ENCODE peak calls at places on chromosomes 5 and 9, in five cellular contexts. C is brain microvascular endothelial cell, S is cardiac muscle cell, Q is RWPE1, X is neural progenitor cell. P is an unnamed sample.

GRCh38 chr9:135660407-135660806 is 2.7 kb upstream of the LCN9 start:
- DNase-seq in C (no peak), S (no peak), Q (no peak), X (no peak), P (no peak)

GRCh38 chr9:113578877-113579269 is 115.3 kb downstream of the RGS3 start:
- DNase-seq in C (peak; percentile 96), S (peak; percentile 91), Q (peak; percentile 98), X (no peak), P (peak; percentile 96)

GRCh38 chr5:68376931-68377330 is 161.4 kb downstream of the PIK3R1 start:
- DNase-seq in C (no peak), S (peak; percentile 36), Q (peak; percentile 62), X (no peak), P (no peak)

GRCh38 chr5:10612251-10612650 is 48.4 kb downstream of the ANKRD33B start:
- DNase-seq in C (no peak), S (no peak), Q (no peak), X (no peak), P (no peak)

GRCh38 chr5:55597014-55597981 is 62.5 kb upstream of the PLPP1 start:
- DNase-seq in C (peak; percentile 36), S (peak; percentile 71), Q (peak; percentile 61), X (no peak), P (peak; percentile 77)

GRCh38 chr9:4855861-4856260 is 63.1 kb downstream of the RCL1 start:
- DNase-seq in C (peak; percentile 53), S (no peak), Q (no peak), X (no peak), P (no peak)

GRCh38 chr9:88960632-88961031 is 30.6 kb upstream of the S1PR3 start:
- DNase-seq in C (no peak), S (no peak), Q (no peak), X (no peak), P (no peak)

GRCh38 chr5:4208996-4209395 is 613.4 kb downstream of the IRX1 start:
- DNase-seq in C (no peak), S (no peak), Q (no peak), X (no peak), P (no peak)

GRCh38 chr5:15260347-15261278 is 239.4 kb upstream of the FBXL7 start:
- DNase-seq in C (no peak), S (peak; percentile 30), Q (no peak), X (no peak), P (no peak)

GRCh38 chr9:113589407-113589806 is 125.9 kb downstream of the RGS3 start:
- DNase-seq in C (no peak), S (no peak), Q (no peak), X (no peak), P (no peak)

GRCh38 chr5:125536582-125536981 is 790.1 kb upstream of the ZNF608 start:
- DNase-seq in C (no peak), S (peak; percentile 68), Q (peak; percentile 28), X (no peak), P (no peak)

GRCh38 chr5:91586232-91586631 is 203.1 kb upstream of the ARRDC3 start:
- DNase-seq in C (no peak), S (no peak), Q (no peak), X (no peak), P (no peak)

GRCh38 chr5:151615431-151615830 is 24.3 kb upstream of the FAT2 start:
- DNase-seq in C (no peak), S (no peak), Q (peak; percentile 98), X (no peak), P (no peak)

GRCh38 chr5:149901511-149901910 is 43.1 kb downstream of the PDE6A start:
- DNase-seq in C (no peak), S (no peak), Q (no peak), X (no peak), P (no peak)

GRCh38 chr5:42640835-42641234 is 115.8 kb upstream of the CCDC152 start:
- DNase-seq in C (no peak), S (no peak), Q (no peak), X (no peak), P (no peak)

GRCh38 chr5:89988998-89989690 is 420.4 kb downstream of the CETN3 start:
- DNase-seq in C (peak; percentile 38), S (peak; percentile 65), Q (no peak), X (no peak), P (no peak)

GRCh38 chr9:38277601-38278200 is 114.8 kb upstream of the ALDH1B1 start:
- DNase-seq in C (no peak), S (no peak), Q (no peak), X (no peak), P (no peak)

GRCh38 chr5:72074238-72074637 is 33.0 kb upstream of the MAP1B start:
- DNase-seq in C (no peak), S (no peak), Q (no peak), X (no peak), P (no peak)

GRCh38 chr9:129173296-129174101 is 4.6 kb downstream of the IER5L start:
- DNase-seq in C (no peak), S (peak; percentile 13), Q (no peak), X (peak; percentile 37), P (no peak)

GRCh38 chr5:150616024-150616470 is 24.4 kb upstream of the SYNPO start:
- DNase-seq in C (no peak), S (peak; percentile 74), Q (no peak), X (no peak), P (peak; percentile 67)

GRCh38 chr5:181261320-181262085 is 560 bp upstream of the TRIM52 start:
- DNase-seq in C (peak; percentile 51), S (peak; percentile 74), Q (peak; percentile 62), X (peak; percentile 81), P (peak; percentile 87)

GRCh38 chr9:6584881-6585597 is 60.5 kb downstream of the GLDC start:
- DNase-seq in C (no peak), S (peak; percentile 60), Q (no peak), X (peak; percentile 6), P (no peak)

GRCh38 chr5:140567136-140567818 is 2.6 kb downstream of the SLC35A4 start:
- DNase-seq in C (no peak), S (no peak), Q (no peak), X (no peak), P (no peak)

GRCh38 chr9:12884736-12885395 is 110.0 kb downstream of the LURAP1L start:
- DNase-seq in C (peak; percentile 63), S (peak; percentile 90), Q (peak; percentile 42), X (peak; percentile 20), P (peak; percentile 58)

GRCh38 chr5:20678386-20678785 is 690.4 kb upstream of the CDH18 start:
- DNase-seq in C (no peak), S (no peak), Q (no peak), X (no peak), P (no peak)